ENCODE peak calls at places on chromosomes 3 and 15, in eight cellular contexts. E is mesothelial cell of epicardium, L is A673, J is choroid plexus epithelial cell, U is adrenal gland, R is sigmoid colon, N is activated B cell treated with CpG ODN at 0.5 μM for 24 hours, K is A549. A is an unnamed sample.

GRCh38 chr15:57019496-57020160 is 101.2 kb downstream of the TCF12 start:
- DNase-seq in J (peak), L (no peak), N (no peak), U (no peak), K (no peak), R (no peak), E (no peak), A (peak)

GRCh38 chr15:34239151-34239761 is 14.4 kb downstream of the EMC4 start:
- DNase-seq in K (peak), E (no peak), U (no peak), J (peak), L (no peak), N (no peak), R (no peak), A (peak)

GRCh38 chr3:141561426-141562034 is 74.7 kb downstream of the RASA2 start:
- DNase-seq in N (no peak), U (no peak), L (peak), E (no peak), R (no peak), J (peak), K (peak), A (peak)

GRCh38 chr3:99960123-99960878 is 142.6 kb downstream of the CMSS1 start:
- DNase-seq in E (no peak), K (no peak), L (no peak), R (no peak), U (no peak), J (no peak), N (no peak), A (no peak)

GRCh38 chr3:128378631-128379347 is 87.9 kb downstream of the DNAJB8 start:
- DNase-seq in L (no peak), U (no peak), K (no peak), J (peak), E (no peak), N (no peak), R (peak), A (peak)

GRCh38 chr3:59839810-59840515 is 790.1 kb upstream of the CFAP20DC start:
- DNase-seq in L (no peak), J (no peak), K (no peak), E (no peak), U (no peak), N (no peak), R (no peak), A (no peak)

GRCh38 chr3:149958171-149958796 is 12.4 kb downstream of the PFN2 start:
- DNase-seq in L (no peak), R (no peak), N (no peak), K (no peak), J (no peak), U (no peak), E (no peak), A (peak)

GRCh38 chr3:136749106-136749505 is 3.1 kb downstream of the STAG1 start:
- DNase-seq in K (no peak), U (no peak), E (no peak), R (no peak), J (no peak), N (no peak), L (no peak), A (no peak)

GRCh38 chr3:111831840-111832239 is 27.2 kb upstream of the PHLDB2 start:
- DNase-seq in U (no peak), E (no peak), L (no peak), R (no peak), J (no peak), N (no peak), K (no peak), A (no peak)

GRCh38 chr15:89971592-89971997 is 29.5 kb upstream of the ZNF710 start:
- DNase-seq in L (peak), E (peak), R (no peak), J (peak), N (peak), U (peak), K (peak), A (peak)

GRCh38 chr3:108343479-108343870 is 47.1 kb downstream of the HHLA2 start:
- DNase-seq in J (no peak), U (no peak), R (no peak), E (no peak), N (no peak), L (no peak), K (no peak), A (no peak)

GRCh38 chr3:134795776-134796312 is 784 bp downstream of the EPHB1 start:
- DNase-seq in U (peak), R (peak), N (no peak), E (no peak), K (peak), J (peak), L (peak), A (peak)

GRCh38 chr3:73314182-73314951 is 252.9 kb downstream of the EBLN2 start:
- DNase-seq in U (no peak), E (no peak), J (no peak), R (no peak), L (no peak), N (no peak), K (no peak), A (no peak)

GRCh38 chr3:39505866-39506738 is 38.6 kb downstream of the MOBP start:
- DNase-seq in L (no peak), N (no peak), J (peak), E (no peak), R (no peak), U (no peak), K (no peak), A (peak)

GRCh38 chr15:45386420-45386819 is 8.1 kb upstream of the GATM start:
- DNase-seq in L (no peak), N (no peak), J (no peak), E (no peak), U (no peak), R (no peak), K (no peak), A (no peak)

GRCh38 chr3:5581743-5582142 is 394.2 kb downstream of the EDEM1 start:
- DNase-seq in R (no peak), J (no peak), K (no peak), N (no peak), U (no peak), L (no peak), E (no peak), A (no peak)

GRCh38 chr15:33022629-33023028 is 171.9 kb downstream of the FMN1 start:
- DNase-seq in N (no peak), R (peak), U (no peak), E (no peak), K (no peak), L (no peak), J (peak), A (peak)

GRCh38 chr3:146072824-146073223 is 88.2 kb downstream of the PLOD2 start:
- DNase-seq in J (peak), N (no peak), U (no peak), L (no peak), K (no peak), R (no peak), E (no peak), A (no peak)

GRCh38 chr15:29045717-29046116 is 159.9 kb downstream of the APBA2 start:
- DNase-seq in U (peak), N (no peak), R (no peak), L (no peak), E (no peak), K (no peak), J (peak), A (peak)

GRCh38 chr15:75140080-75140879 is 61.4 kb upstream of the C15orf39 start:
- DNase-seq in K (no peak), L (no peak), N (no peak), U (peak), J (peak), R (no peak), E (no peak), A (peak)

GRCh38 chr3:37662708-37663107 is 199.0 kb upstream of the CTDSPL start:
- DNase-seq in U (no peak), L (no peak), N (no peak), K (no peak), E (no peak), R (no peak), J (no peak), A (no peak)

GRCh38 chr3:31176045-31176444 is 281.6 kb upstream of the GADL1 start:
- DNase-seq in E (no peak), N (no peak), L (no peak), U (no peak), K (no peak), R (no peak), J (no peak), A (no peak)

GRCh38 chr15:39925112-39925830 is 5.2 kb upstream of the GPR176 start:
- DNase-seq in N (no peak), E (no peak), R (no peak), K (no peak), J (peak), U (no peak), L (peak), A (no peak)

GRCh38 chr15:27817258-27817657 is 281.9 kb downstream of the OCA2 start:
- DNase-seq in U (no peak), L (no peak), E (no peak), J (no peak), N (no peak), R (no peak), K (no peak), A (no peak)

GRCh38 chr3:54262541-54262940 is 140.2 kb downstream of the CACNA2D3 start:
- DNase-seq in J (no peak), U (no peak), L (no peak), R (no peak), N (no peak), E (no peak), K (no peak), A (no peak)

GRCh38 chr3:11547498-11547897 is 96.2 kb downstream of the VGLL4 start:
- DNase-seq in J (no peak), E (no peak), L (no peak), R (no peak), U (no peak), N (no peak), K (no peak), A (no peak)

GRCh38 chr3:124351430-124352142 is 359.7 kb upstream of the ROPN1 start:
- DNase-seq in L (peak), K (peak), U (peak), N (no peak), E (no peak), R (no peak), J (peak), A (peak)

GRCh38 chr3:188170461-188171459 is 16.8 kb downstream of the LPP start:
- DNase-seq in J (no peak), E (no peak), K (peak), N (no peak), U (no peak), R (no peak), L (no peak), A (no peak)

GRCh38 chr3:100106094-100106493 is 8.2 kb downstream of the FILIP1L start:
- DNase-seq in L (peak), K (no peak), N (no peak), J (no peak), E (no peak), U (no peak), R (no peak), A (peak)

GRCh38 chr3:116971531-116971930 is 262.0 kb downstream of the TUSC7 start:
- DNase-seq in U (peak), L (no peak), J (no peak), N (no peak), K (no peak), R (no peak), E (no peak), A (no peak)

GRCh38 chr3:116963802-116964201 is 254.2 kb downstream of the TUSC7 start:
- DNase-seq in R (no peak), E (no peak), K (no peak), U (no peak), J (no peak), N (no peak), L (no peak), A (no peak)

GRCh38 chr3:116966649-116967048 is 257.1 kb downstream of the TUSC7 start:
- DNase-seq in L (no peak), U (no peak), E (no peak), N (no peak), R (no peak), K (no peak), J (no peak), A (no peak)

DNA sequence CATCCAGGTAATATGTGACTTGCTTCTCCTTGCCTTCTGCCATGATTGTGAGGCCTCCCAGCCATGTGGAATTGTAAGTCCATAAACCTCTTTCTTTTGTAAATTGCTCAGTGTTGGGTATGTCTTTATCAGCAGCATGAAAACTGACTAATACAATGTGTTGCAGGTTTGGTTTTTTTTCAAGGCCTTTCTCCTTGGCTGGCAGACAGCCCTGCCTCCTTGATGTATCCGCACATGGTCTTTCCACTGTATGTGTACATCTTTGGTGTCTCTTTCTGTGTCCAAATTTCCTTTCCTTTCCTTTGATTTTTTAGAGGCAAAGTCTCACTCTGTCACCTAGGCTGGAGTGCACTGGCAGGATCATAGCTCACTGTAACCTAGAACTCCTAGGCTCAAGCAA is 260.1 kb downstream of the TUSC7 start:
- DNase-seq in E (no peak), R (no peak), J (no peak), U (peak), K (no peak), N (no peak), L (no peak), A (no peak)
- TF ChIP-seq CTCF in E (no peak), R (no peak), J (no peak), U (no peak), K (no peak), N (no peak), L (no peak), A (no peak)

DNA sequence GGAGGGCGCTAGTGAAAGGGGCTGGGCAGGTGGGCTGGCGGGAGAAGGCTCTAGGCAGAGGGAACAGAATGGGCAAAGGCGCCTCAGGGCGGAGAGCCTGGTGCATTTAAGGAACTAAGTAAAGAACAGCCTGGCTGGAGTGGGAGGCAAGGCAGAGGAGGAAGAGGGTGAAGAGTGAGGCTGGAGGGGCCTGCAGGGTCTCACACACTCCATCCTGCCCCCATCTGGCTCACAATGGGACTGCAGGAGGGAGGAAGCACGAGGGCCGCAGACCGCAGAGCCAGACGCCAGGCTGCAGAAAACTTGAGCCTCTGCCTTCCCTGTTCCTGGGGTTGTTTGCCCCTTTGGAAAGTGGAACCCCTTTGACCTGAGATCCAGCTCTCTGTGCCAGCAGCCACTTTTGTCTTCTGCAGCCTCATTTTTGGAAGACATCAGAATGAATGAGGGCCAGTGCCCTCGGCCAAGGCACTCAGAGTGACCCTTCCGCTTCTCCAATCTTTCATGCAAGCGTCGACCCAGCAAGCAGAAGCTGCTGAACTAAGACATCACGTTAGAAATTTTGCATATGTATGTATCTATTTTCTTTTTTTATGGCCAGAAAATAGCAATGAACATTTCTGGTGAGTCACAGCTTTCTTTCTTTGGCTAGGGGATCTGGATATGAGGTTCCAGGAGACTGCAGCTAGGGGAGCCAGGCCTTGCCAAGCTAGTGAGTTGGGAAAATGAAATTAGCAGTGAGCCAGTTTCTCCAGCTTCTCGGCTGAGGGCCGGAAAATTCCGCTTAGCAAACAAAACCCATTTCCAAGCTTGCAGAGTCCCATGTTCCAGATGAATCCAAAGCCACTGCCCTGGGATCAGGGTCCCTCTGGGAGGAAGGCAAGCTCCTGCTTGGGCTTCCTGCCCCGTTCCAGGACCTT is 137.8 kb downstream of the SRGAP3 start:
- DNase-seq in K (no peak), N (no peak), J (no peak), U (peak), R (peak), L (no peak), E (no peak), A (no peak)
- TF ChIP-seq CTCF in K (no peak), N (no peak), J (no peak), U (peak), R (no peak), L (peak), E (no peak), A (no peak)

DNA sequence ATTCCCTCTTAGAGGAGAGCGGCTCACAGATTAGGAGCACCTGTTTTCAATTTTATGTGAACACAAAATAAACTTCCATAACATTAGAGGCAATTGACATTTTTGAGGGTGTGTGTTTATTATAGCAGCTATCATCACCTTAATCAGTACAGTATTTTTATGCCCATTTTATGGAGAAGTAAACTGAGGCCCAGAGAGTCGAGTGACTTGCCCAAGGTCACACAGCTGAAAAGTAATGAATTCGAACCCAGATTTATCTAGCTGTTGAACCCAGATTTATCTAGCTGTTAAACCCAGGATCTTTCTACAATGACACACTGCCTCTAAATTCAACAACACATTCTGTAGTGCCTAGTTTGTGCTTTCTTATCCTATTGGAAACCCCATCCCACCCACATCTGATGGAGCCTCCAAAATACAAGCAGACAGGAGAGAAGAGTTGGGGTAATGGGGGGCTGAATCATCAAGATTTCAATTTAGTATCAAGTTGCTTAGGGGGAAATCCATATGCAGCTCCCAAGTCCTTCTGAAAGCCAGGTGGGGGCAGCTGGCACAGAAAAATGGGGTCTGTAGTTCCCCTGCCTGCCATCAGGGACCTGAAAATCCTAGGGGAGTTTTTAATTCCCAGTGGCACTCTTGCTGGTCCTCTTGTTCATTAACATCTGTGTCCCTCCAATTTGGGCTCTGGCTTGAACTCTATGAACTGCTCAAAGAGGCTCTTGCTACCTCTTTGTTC is 50.4 kb upstream of the TRA2B start:
- DNase-seq in E (no peak), R (no peak), N (no peak), U (no peak), J (no peak), K (no peak), L (peak), A (no peak)
- TF ChIP-seq CTCF in E (no peak), R (no peak), N (no peak), U (no peak), J (peak), K (no peak), L (peak), A (peak)

DNA sequence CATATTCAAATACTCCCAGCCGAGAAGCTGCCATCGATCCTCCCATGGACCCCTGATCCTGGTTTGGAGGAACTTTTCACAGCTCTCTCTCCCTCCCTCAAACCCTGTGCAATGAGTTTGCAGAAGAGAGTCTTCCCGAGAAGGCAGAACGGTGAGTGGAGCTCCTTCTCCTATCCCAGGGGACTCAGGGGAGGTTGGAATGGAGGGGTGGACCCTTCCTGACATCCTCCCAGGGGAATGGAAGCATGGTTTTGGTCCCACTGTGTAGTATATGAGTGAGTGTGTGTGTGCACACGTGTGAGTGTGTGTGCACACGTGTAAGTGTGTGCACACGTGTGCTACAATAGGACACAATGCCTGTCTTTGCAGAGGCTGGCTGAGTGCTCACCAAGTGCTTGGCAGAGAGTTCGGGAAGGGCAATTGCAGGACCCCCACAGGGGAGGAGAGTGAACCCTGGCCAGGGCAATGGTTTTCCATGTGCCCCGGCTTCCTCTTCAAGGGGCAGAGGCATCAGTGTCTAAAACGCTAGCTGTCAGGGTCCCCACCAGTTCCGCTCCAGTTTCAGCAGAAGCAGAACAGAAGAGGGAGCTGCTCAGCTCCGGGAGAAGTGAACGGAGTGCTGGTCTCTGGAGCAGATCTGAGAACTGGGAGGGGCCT is 13.8 kb upstream of the IL16 start:
- DNase-seq in N (no peak), R (peak), U (peak), K (no peak), J (no peak), L (no peak), E (no peak), A (peak)
- TF ChIP-seq CTCF in N (no peak), R (no peak), U (no peak), K (no peak), J (peak), L (no peak), E (no peak), A (no peak)

A was measured in cardiac fibroblast.